ENCODE peak calls at places on chromosomes 2 and 18, in eight cellular contexts. M, V, Y, Z, L, K, O and X are unnamed samples.

GRCh38 chr2:241653210-241653750 is 15.8 kb downstream of the ATG4B start:
- DNase-seq in M (no peak), V (no peak), Y (no peak), Z (no peak), L (no peak), K (no peak), O (no peak), X (no peak)

GRCh38 chr2:119629323-119629825 is 49.6 kb upstream of the TMEM177 start:
- DNase-seq in M (no peak), V (no peak), Y (no peak), Z (no peak), L (no peak), K (no peak), O (no peak), X (no peak)

GRCh38 chr2:96701636-96702035 is 38.2 kb downstream of the LMAN2L start:
- DNase-seq in M (no peak), V (no peak), Y (no peak), Z (no peak), L (no peak), K (no peak), O (peak; percentile 30), X (no peak)

GRCh38 chr2:58875462-58875861 is 634.3 kb upstream of the FANCL start:
- DNase-seq in M (no peak), V (no peak), Y (no peak), Z (no peak), L (no peak), K (no peak), O (no peak), X (no peak)

GRCh38 chr18:21689736-21690135 is 14.8 kb downstream of the ABHD3 start:
- DNase-seq in M (no peak), V (no peak), Y (no peak), Z (no peak), L (no peak), K (no peak), O (no peak), X (no peak)

GRCh38 chr2:141911485-141912066 is 219.2 kb downstream of the LRP1B start:
- DNase-seq in M (no peak), V (peak; percentile 51), Y (no peak), Z (peak; percentile 16), L (no peak), K (peak; percentile 84), O (no peak), X (no peak)

GRCh38 chr18:76686737-76687231 is 135.6 kb upstream of the ZNF236 start:
- DNase-seq in M (peak; percentile 48), V (peak; percentile 77), Y (peak; percentile 10), Z (peak; percentile 30), L (no peak), K (peak; percentile 53), O (peak; percentile 84), X (peak; percentile 73)

GRCh38 chr18:73163236-73163635 is 295.4 kb upstream of the NETO1 start:
- DNase-seq in M (no peak), V (no peak), Y (no peak), Z (no peak), L (no peak), K (no peak), O (no peak), X (no peak)

GRCh38 chr18:57542126-57542525 is 44.4 kb downstream of the FECH start:
- DNase-seq in M (no peak), V (peak; percentile 10), Y (no peak), Z (no peak), L (no peak), K (no peak), O (no peak), X (no peak)

GRCh38 chr2:174717916-174718315 is 46.4 kb downstream of the CHRNA1 start:
- DNase-seq in M (no peak), V (no peak), Y (no peak), Z (no peak), L (no peak), K (no peak), O (no peak), X (no peak)